ENCODE peak calls at places on chromosomes 13 and 19, in four cellular contexts. X is stomach, N is K562, P is A549. B is an unnamed sample.

GRCh38 chr19:6481541-6482342 is at the start of gene DENND1C:
- DNase-seq in X (peak), P (peak), N (peak), B (peak)

GRCh38 chr19:36674201-36674600 is 7.6 kb upstream of the ZNF461 start:
- DNase-seq in X (no peak), P (no peak), N (no peak), B (no peak)

GRCh38 chr13:41056194-41056593 is 5.1 kb upstream of the WBP4 start:
- DNase-seq in X (no peak), N (no peak), P (no peak), B (no peak)

GRCh38 chr13:113552786-113553540 is 31.6 kb upstream of the TFDP1 start:
- DNase-seq in X (peak), N (no peak), P (no peak), B (no peak)

GRCh38 chr13:44710576-44710975 is 134.4 kb upstream of the TSC22D1 start:
- DNase-seq in X (no peak), N (no peak), P (peak), B (no peak)

GRCh38 chr13:51645154-51645650 is 60.9 kb downstream of the WDFY2 start:
- DNase-seq in P (peak), N (no peak), X (no peak), B (no peak)

GRCh38 chr19:38946229-38947010 is 15.7 kb downstream of the MRPS12 start:
- DNase-seq in X (no peak), N (no peak), P (peak), B (no peak)

GRCh38 chr19:661427-662196 is 1.4 kb downstream of the RNF126 start:
- DNase-seq in X (peak), N (peak), P (no peak), B (peak)

GRCh38 chr13:30572859-30573275 is 44.9 kb upstream of the USPL1 start:
- DNase-seq in X (no peak), N (no peak), P (peak), B (peak)

GRCh38 chr13:36766295-36766694 is 52.7 kb upstream of the RFXAP start:
- DNase-seq in N (no peak), P (peak), X (no peak), B (no peak)

GRCh38 chr19:39237200-39238184 is 7.3 kb downstream of the IFNL3 start:
- DNase-seq in P (peak), N (peak), X (peak), B (peak)

GRCh38 chr13:101343128-101343787 is 73.0 kb downstream of the NALCN start:
- DNase-seq in N (no peak), X (no peak), P (no peak), B (no peak)

GRCh38 chr19:38875656-38876345 is 2.3 kb downstream of the RINL start:
- DNase-seq in N (no peak), X (no peak), P (no peak), B (no peak)

GRCh38 chr13:57631607-57632275 is at the start of gene PCDH17:
- DNase-seq in P (no peak), X (peak), N (no peak), B (no peak)

GRCh38 chr19:2424686-2425621 is 2.4 kb downstream of the TIMM13 start:
- DNase-seq in X (peak), P (no peak), N (no peak), B (peak)

GRCh38 chr13:28584873-28585317 is 74.0 kb upstream of the POMP start:
- DNase-seq in P (no peak), N (no peak), X (no peak), B (no peak)

GRCh38 chr13:111958612-111959395 is 108.1 kb upstream of the SOX1 start:
- DNase-seq in N (no peak), X (peak), P (no peak), B (peak)

GRCh38 chr13:52048516-52048915 is 24.0 kb downstream of the UTP14C start:
- DNase-seq in N (no peak), P (no peak), X (no peak), B (no peak)

GRCh38 chr13:26230703-26231102 is 8.6 kb upstream of the RNF6 start:
- DNase-seq in N (no peak), X (no peak), P (no peak), B (no peak)

GRCh38 chr19:3057275-3057714 is 5.0 kb downstream of the TLE5 start:
- DNase-seq in P (peak), N (no peak), X (peak), B (peak)

GRCh38 chr19:55440411-55441105 is 2.5 kb downstream of the SHISA7 start:
- DNase-seq in X (no peak), N (peak), P (no peak), B (no peak)

GRCh38 chr19:5205388-5205787 is 135.2 kb downstream of the PTPRS start:
- DNase-seq in X (no peak), P (no peak), N (no peak), B (no peak)

GRCh38 chr19:5207806-5208205 is 132.8 kb downstream of the PTPRS start:
- DNase-seq in X (no peak), P (no peak), N (no peak), B (no peak)

GRCh38 chr19:5204212-5204611 is 136.4 kb downstream of the PTPRS start:
- DNase-seq in X (no peak), P (no peak), N (no peak), B (no peak)

GRCh38 chr19:5205937-5206750 is 134.5 kb downstream of the PTPRS start:
- DNase-seq in N (no peak), X (no peak), P (no peak), B (no peak)

GRCh38 chr19:5206751-5207075 is 133.9 kb downstream of the PTPRS start:
- DNase-seq in X (no peak), N (no peak), P (no peak), B (no peak)
- TF ChIP-seq EP300 in X (no peak), N (no peak), P (no peak), B (no peak)

DNA sequence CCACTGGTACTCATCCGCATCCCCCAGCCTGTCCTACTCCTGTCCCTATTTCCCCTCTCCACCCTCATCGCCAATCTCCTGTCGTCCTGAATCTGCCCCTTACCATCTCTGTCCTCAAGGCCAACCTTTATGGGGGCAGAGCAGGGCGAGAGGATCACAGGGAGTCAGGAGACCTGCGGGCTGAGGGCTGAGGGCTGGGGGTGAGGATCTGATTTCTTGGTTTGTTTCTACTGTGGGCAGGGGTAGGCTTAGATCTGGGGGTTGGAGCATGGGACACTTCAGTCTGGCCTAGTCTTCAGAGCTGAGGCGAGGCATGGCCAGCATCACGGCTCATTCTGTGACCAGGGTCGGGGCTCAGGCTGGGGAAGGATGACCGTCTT is 16.5 kb upstream of the ERCC1 start:
- DNase-seq in N (peak), X (no peak), P (no peak), B (no peak)
- H3K27ac ChIP-seq in N (peak), X (peak), P (peak), B (peak)

GRCh38 chr19:11346104-11346940 is at the start of the genes CCDC159 and TMEM205:
- DNase-seq in X (peak), N (peak), P (peak), B (peak)
- TF ChIP-seq POLR2A in X (no peak), N (peak), P (peak), B (peak)

GRCh38 chr13:49996166-49996915 is 501 bp upstream of the TRIM13 start:
- DNase-seq in P (peak), X (peak), N (peak), B (peak)
- TF ChIP-seq EP300 in P (no peak), X (no peak), N (peak), B (peak)

DNA sequence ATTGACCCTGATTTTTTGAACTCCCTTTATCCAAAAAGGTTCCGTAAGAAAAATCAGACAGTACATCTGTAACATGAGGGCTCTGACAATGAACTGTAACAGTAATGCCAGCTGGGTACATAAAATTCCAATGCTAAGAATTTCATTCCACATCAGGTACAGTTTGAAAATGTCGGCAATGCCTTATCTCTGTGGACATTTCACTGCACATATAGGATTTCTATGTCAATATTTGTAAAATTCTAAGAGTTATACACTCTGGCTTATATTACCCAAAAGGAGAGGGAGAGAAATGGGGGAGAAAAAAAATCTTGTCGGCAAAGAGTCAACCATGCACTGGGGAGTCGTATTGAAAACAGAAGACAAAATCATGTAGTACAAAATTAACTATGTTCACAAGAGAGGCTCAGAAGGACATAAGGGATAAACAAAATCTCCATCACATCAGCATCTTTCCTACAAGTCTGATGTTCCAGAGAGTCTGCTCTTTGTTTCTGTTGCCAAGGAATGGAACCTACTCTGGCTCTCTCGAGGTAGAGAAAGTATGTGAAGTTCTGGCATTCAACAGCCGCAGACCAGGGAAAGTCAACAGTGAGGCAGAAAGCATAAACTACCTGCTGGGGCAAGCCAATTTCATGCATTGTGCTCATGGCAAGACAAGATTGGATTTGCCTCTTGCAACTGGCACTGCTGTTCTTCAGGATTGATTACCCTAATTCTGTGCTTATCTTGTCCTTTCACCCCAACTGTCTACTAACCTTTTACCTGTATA is 72.3 kb downstream of the STARD13 start:
- DNase-seq in X (peak), P (no peak), N (no peak), B (no peak)
- H3K27ac ChIP-seq in X (peak), P (no peak), N (no peak), B (no peak)

GRCh38 chr13:35764359-35765015 is 288.0 kb upstream of the MAB21L1 start:
- DNase-seq in X (no peak), P (no peak), N (no peak), B (no peak)

GRCh38 chr13:35763805-35764170 is 287.3 kb upstream of the MAB21L1 start:
- DNase-seq in P (no peak), X (no peak), N (no peak), B (no peak)

GRCh38 chr13:35765941-35766340 is 289.5 kb upstream of the MAB21L1 start:
- DNase-seq in N (no peak), X (no peak), P (no peak), B (no peak)

GRCh38 chr13:35766663-35767062 is 290.2 kb upstream of the MAB21L1 start:
- DNase-seq in N (no peak), P (no peak), X (no peak), B (no peak)

DNA sequence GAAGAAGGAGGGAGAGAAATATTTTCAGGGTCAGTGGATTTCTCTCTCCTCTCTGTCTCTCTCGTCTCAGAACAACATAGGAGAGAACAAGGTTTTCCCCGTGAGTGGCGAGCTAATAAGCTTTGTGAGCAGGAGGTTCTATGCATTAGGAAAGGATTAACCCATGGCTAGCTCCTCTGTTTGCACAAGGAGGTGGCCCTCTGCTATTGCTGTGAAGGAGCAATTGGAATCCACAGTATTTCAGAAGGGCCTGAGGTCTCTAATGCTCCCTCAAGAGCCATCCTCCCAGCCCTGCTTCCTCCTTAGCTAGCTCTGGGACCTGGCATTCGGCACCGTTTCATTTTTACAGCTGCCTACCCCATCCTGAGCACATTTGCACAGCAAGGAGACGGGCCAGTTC is 288.9 kb upstream of the MAB21L1 start:
- DNase-seq in N (no peak), X (no peak), P (no peak), B (no peak)
- TF ChIP-seq POLR2A in N (no peak), X (no peak), P (no peak), B (no peak)

GRCh38 chr13:33933810-33934209 is 115.9 kb downstream of the RFC3 start:
- DNase-seq in P (no peak), N (no peak), X (no peak), B (no peak)

GRCh38 chr13:33931397-33931987 is 113.5 kb downstream of the RFC3 start:
- DNase-seq in P (peak), X (no peak), N (peak), B (no peak)

GRCh38 chr13:33934936-33935510 is 117.1 kb downstream of the RFC3 start:
- DNase-seq in N (no peak), X (no peak), P (no peak), B (no peak)

GRCh38 chr13:33934343-33934742 is 116.4 kb downstream of the RFC3 start:
- DNase-seq in X (no peak), N (no peak), P (no peak), B (no peak)

GRCh38 chr13:33932765-33933406 is 114.9 kb downstream of the RFC3 start:
- DNase-seq in P (no peak), X (no peak), N (no peak), B (no peak)
- TF ChIP-seq EP300 in P (no peak), X (no peak), N (no peak), B (no peak)

GRCh38 chr13:43057653-43058317 is 34.4 kb downstream of the DNAJC15 start:
- DNase-seq in N (no peak), X (no peak), P (no peak), B (no peak)

GRCh38 chr13:43054803-43055802 is 31.7 kb downstream of the DNAJC15 start:
- DNase-seq in N (peak), X (no peak), P (peak), B (no peak)

GRCh38 chr13:43058836-43059235 is 35.5 kb downstream of the DNAJC15 start:
- DNase-seq in X (no peak), N (no peak), P (no peak), B (no peak)

GRCh38 chr13:43061496-43062280 is 38.3 kb downstream of the DNAJC15 start:
- DNase-seq in X (no peak), P (no peak), N (no peak), B (no peak)

GRCh38 chr13:43058318-43058674 is 34.9 kb downstream of the DNAJC15 start:
- DNase-seq in N (no peak), P (peak), X (no peak), B (no peak)
- H3K27ac ChIP-seq in N (no peak), P (peak), X (peak), B (no peak)

GRCh38 chr19:12956446-12957388 is at the start of gene GADD45GIP1:
- DNase-seq in X (peak), N (peak), P (peak), B (peak)
- TF ChIP-seq POLR2A in X (no peak), N (peak), P (peak), B (peak)